ENCODE peak calls at places on chromosomes 7 and 10, in five cellular contexts. B is NT2/D1, Q is heart right ventricle, U is left ventricle myocardium inferior, N is hepatocyte. P is an unnamed sample.

GRCh38 chr7:70881470-70881869 is 250.5 kb upstream of the GALNT17 start:
- DNase-seq in B (no peak), Q (no peak), U (no peak), N (peak), P (no peak)

GRCh38 chr10:58651742-58652141 is 139.1 kb downstream of the BICC1 start:
- DNase-seq in B (no peak), Q (no peak), U (no peak), N (no peak), P (no peak)

GRCh38 chr7:1383398-1384112 is 75.7 kb downstream of the MICALL2 start:
- DNase-seq in B (no peak), Q (no peak), U (no peak), N (no peak), P (no peak)

GRCh38 chr10:71582019-71582418 is 137.6 kb downstream of the C10orf105 start:
- DNase-seq in B (no peak), Q (no peak), U (no peak), N (peak), P (peak)

GRCh38 chr10:5681930-5682329 is 2.7 kb upstream of the TASOR2 start:
- DNase-seq in B (no peak), Q (no peak), U (no peak), N (no peak), P (peak)

GRCh38 chr7:73718438-73718881 is 1.0 kb downstream of the STX1A start:
- DNase-seq in B (no peak), Q (no peak), U (no peak), N (peak), P (no peak)

GRCh38 chr10:90317172-90317571 is 540.7 kb downstream of the HTR7 start:
- DNase-seq in B (no peak), Q (no peak), U (no peak), N (no peak), P (no peak)

GRCh38 chr10:25724241-25724640 is 209.8 kb upstream of the MYO3A start:
- DNase-seq in B (no peak), Q (no peak), U (no peak), N (no peak), P (no peak)

GRCh38 chr10:94315975-94316464 is 46.7 kb downstream of the NOC3L start:
- DNase-seq in B (no peak), Q (no peak), U (no peak), N (peak), P (no peak)

GRCh38 chr10:33009244-33010131 is 51.5 kb upstream of the ITGB1 start:
- DNase-seq in B (no peak), Q (no peak), U (no peak), N (no peak), P (no peak)

GRCh38 chr10:80581469-80581835 is 43.8 kb downstream of the SH2D4B start:
- DNase-seq in B (no peak), Q (no peak), U (no peak), N (no peak), P (peak)

GRCh38 chr10:98314577-98315284 is 46.7 kb upstream of the LOXL4 start:
- DNase-seq in B (no peak), Q (no peak), U (no peak), N (no peak), P (peak)

GRCh38 chr10:121285797-121286196 is 312.4 kb downstream of the FGFR2 start:
- DNase-seq in B (no peak), Q (no peak), U (no peak), N (no peak), P (no peak)

GRCh38 chr10:86956841-86957448 is 470 bp downstream of the MMRN2 start:
- DNase-seq in B (no peak), Q (no peak), U (no peak), N (no peak), P (no peak)

GRCh38 chr7:128112781-128113221 is 81.6 kb upstream of the LRRC4 start:
- DNase-seq in B (no peak), Q (no peak), U (no peak), N (no peak), P (no peak)

GRCh38 chr7:127650842-127651555 is 995 bp upstream of the SND1 start:
- DNase-seq in B (no peak), Q (no peak), U (no peak), N (no peak), P (no peak)

GRCh38 chr10:72425133-72425532 is 70.4 kb upstream of the DNAJB12 start:
- DNase-seq in B (no peak), Q (no peak), U (no peak), N (peak), P (no peak)

GRCh38 chr10:110531687-110532086 is 34.0 kb downstream of the DUSP5 start:
- DNase-seq in B (no peak), Q (no peak), U (no peak), N (no peak), P (no peak)

GRCh38 chr10:60353519-60354258 is 36.0 kb downstream of the ANK3 start:
- DNase-seq in B (no peak), Q (peak), U (peak), N (peak), P (no peak)

GRCh38 chr7:117937726-117938483 is 64.7 kb upstream of the CTTNBP2 start:
- DNase-seq in B (no peak), Q (no peak), U (no peak), N (peak), P (peak)

GRCh38 chr10:104325436-104326430 is 12.5 kb downstream of the ITPRIP start:
- DNase-seq in B (no peak), Q (peak), U (peak), N (no peak), P (no peak)

GRCh38 chr10:128610113-128610512 is 483.9 kb upstream of the MKI67 start:
- DNase-seq in B (no peak), Q (no peak), U (no peak), N (no peak), P (no peak)

GRCh38 chr10:113499066-113499465 is 53.8 kb upstream of the HABP2 start:
- DNase-seq in B (no peak), Q (no peak), U (no peak), N (no peak), P (peak)

GRCh38 chr10:116099031-116099430 is 174.0 kb downstream of the GFRA1 start:
- DNase-seq in B (no peak), Q (no peak), U (no peak), N (no peak), P (no peak)

GRCh38 chr10:42428534-42428933 is 209.8 kb downstream of the ZNF33B start:
- DNase-seq in B (no peak), Q (no peak), U (no peak), N (no peak), P (peak)

GRCh38 chr7:132181371-132181770 is 394.9 kb downstream of the PLXNA4 start:
- DNase-seq in B (no peak), Q (no peak), U (no peak), N (no peak), P (no peak)

GRCh38 chr10:72254891-72255568 is 18.7 kb upstream of the DDIT4 start:
- DNase-seq in B (no peak), Q (peak), U (peak), N (peak), P (peak)

GRCh38 chr10:1404236-1404952 is 332.9 kb downstream of the ADARB2 start:
- DNase-seq in B (no peak), Q (no peak), U (no peak), N (no peak), P (no peak)

GRCh38 chr10:7111574-7111973 is 299.3 kb downstream of the SFMBT2 start:
- DNase-seq in B (no peak), Q (no peak), U (no peak), N (no peak), P (peak)

GRCh38 chr7:57868771-57869483 is 418.9 kb downstream of the ZNF716 start:
- DNase-seq in B (peak), Q (no peak), U (no peak), N (peak), P (no peak)

GRCh38 chr7:66140924-66141323 is 26.3 kb downstream of the CRCP start:
- DNase-seq in B (peak), Q (peak), U (peak), N (peak), P (peak)

GRCh38 chr10:80433134-80433533 is 21.0 kb upstream of the TSPAN14 start:
- DNase-seq in B (no peak), Q (no peak), U (no peak), N (no peak), P (no peak)

GRCh38 chr10:124152781-124153600 is 59.6 kb upstream of the CHST15 start:
- DNase-seq in B (peak), Q (peak), U (peak), N (peak), P (peak)

GRCh38 chr10:30437039-30437781 is 3.2 kb downstream of the MAP3K8 start:
- DNase-seq in B (no peak), Q (no peak), U (no peak), N (no peak), P (peak)

DNA sequence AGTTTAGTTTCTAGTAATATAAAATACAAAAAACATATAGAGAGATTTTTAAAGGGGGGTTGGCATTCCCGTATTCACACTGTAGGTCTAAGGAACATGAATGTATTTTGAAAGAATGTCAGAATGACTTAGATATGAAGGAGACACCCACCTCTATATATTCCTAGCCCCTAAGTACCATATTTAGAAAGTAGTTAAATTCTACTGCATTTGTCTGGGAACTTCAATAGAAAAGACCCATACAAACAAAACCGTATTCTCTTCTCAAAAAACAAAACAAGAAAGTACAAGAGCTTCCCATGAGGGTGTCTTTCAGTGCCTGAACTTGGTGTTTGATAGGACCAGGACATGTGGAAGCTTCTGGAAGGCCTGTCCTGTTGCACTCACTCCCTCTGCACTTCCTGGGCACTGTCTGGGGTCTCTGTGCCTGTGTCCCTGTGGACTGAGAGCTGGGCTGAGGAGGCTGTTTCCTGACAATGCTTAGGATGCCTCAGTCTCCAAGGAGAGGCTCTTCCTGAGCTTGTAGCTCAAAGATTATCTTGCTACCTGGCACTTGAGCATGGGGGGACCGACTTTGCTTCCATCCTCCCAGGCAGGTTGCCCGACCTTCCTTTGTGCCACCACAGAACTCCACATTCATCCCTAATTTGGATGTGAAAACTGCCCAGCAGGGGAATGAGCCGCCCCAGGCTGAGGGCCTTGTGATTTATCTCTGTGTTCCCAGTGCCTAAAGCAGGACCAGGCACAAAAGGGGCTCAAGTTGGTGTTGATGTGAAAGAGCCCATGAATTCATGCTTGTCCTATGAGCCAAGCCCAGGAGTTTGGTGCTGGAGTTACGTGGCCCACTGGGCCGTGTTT is 44.4 kb upstream of the KLF6 start:
- DNase-seq in B (peak), Q (no peak), U (no peak), N (no peak), P (no peak)
- H3K4me3 ChIP-seq in B (no peak), Q (peak), U (peak), N (no peak), P (peak)

GRCh38 chr10:129961274-129961839 is 2.7 kb downstream of the EBF3 start:
- DNase-seq in B (no peak), Q (no peak), U (no peak), N (no peak), P (no peak)

GRCh38 chr10:129963076-129963830 is 821 bp downstream of the EBF3 start:
- DNase-seq in B (no peak), Q (peak), U (no peak), N (peak), P (peak)

GRCh38 chr10:129962092-129962494 is 2.0 kb downstream of the EBF3 start:
- DNase-seq in B (no peak), Q (no peak), U (no peak), N (no peak), P (no peak)

GRCh38 chr10:129963831-129964501 is at the start of gene EBF3:
- DNase-seq in B (no peak), Q (peak), U (peak), N (peak), P (peak)

DNA sequence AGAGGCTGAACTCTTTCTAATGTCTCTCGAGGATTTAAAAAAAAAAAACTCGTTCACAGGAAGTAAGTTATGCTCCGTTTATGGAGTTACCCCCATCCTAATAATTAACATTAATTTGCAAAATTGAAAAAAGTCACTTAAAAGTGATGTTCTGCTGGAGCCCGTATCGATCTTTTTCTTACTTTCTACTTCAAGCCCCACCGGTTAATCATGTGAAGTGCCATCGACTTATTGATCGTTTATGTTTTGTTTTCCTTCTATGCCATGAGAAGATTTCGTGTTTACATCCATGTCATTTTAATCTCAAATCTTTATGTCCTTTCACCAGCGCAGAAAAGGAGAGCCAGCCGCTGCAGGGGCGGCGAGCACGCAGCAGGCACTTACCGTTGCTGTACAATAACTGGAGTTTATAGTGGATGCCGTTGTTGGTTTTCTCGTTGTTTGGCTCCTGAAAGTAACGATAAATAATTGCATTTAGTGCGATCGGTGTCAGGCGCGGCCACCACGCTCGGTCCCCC is 1.5 kb downstream of the EBF3 start:
- DNase-seq in B (no peak), Q (no peak), U (no peak), N (no peak), P (no peak)
- H3K4me3 ChIP-seq in B (peak), Q (peak), U (peak), N (peak), P (no peak)

DNA sequence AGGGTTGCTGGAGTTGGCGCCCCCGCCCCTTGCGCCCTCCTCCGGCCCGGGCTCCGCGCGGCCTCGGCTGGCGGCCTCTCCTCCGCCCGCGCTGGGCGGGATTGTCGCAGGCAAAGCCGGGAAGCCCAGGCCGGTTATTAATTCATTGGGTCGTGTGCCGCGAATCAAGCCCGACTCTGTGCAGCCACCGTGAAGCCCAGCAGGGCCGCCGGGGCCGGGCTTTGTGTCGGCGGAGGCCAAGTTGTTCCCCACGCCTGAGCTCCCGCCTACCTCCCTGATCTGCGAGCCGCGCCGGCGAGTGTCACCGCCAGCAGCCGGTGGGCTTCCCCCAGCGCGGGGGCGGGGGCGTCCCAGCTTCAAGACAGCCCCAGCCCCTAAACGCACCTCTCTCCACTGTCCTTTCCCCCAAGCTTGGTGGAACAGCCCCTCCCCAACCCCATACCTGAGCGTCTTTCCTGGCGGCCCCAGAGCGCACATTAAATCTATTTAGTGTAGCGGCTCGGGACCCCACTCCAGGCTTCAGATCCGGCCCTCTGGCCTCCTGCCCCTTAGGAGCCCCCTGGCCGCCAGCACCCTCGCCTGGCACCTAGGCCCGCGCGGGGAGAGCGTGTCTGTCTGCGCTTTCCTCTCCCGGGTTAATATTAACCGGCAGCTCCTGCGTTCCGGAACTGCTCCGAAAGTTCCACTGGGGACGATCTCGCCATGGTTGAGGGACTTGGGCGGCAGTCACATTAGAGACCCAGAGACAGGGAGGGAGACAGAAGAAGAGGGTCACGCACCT is 3.5 kb downstream of the SHH start:
- DNase-seq in B (no peak), Q (no peak), U (no peak), N (peak), P (no peak)
- H3K4me3 ChIP-seq in B (peak), Q (peak), U (peak), N (peak), P (peak)

GRCh38 chr7:116592041-116592355 is 67.2 kb downstream of the CAV1 start:
- DNase-seq in B (no peak), Q (no peak), U (no peak), N (no peak), P (no peak)
- H3K4me3 ChIP-seq in B (no peak), Q (peak), U (peak), N (no peak), P (no peak)

DNA sequence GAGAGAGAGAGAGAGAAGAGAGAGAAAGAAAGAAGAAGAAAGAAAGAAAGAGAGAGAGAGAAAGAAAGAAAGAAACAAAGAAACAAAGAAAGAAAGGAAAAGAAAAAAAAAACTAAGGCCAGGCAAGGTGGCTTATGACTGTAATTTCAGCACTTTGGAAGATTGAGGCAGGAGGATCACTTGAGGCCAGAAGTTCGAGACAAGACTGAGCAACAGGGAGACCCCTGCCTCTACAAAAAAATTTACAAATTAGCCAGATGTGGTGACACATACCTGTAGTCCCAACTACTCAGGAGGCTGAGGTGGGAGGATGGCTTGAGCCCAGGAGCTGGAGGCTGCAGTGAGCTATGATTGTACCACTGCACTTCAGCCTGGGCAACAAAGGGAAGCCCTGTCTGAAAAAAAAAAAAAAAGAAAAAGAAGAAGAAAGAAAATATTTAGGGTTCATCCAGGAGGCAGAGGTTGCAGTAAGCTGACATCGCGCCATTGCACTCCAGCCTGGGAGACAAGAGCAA is 2.8 kb downstream of the SERPINE1 start:
- DNase-seq in B (no peak), Q (no peak), U (no peak), N (no peak), P (no peak)
- H3K4me3 ChIP-seq in B (no peak), Q (no peak), U (no peak), N (no peak), P (no peak)

GRCh38 chr10:99913831-99914235 is 95.9 kb downstream of the DNMBP start:
- DNase-seq in B (peak), Q (no peak), U (no peak), N (peak), P (peak)
- H3K4me3 ChIP-seq in B (peak), Q (peak), U (peak), N (no peak), P (no peak)

GRCh38 chr7:22992874-22993840 is 20.8 kb downstream of the HYCC1 start:
- DNase-seq in B (no peak), Q (no peak), U (no peak), N (no peak), P (no peak)
- H3K4me3 ChIP-seq in B (no peak), Q (no peak), U (no peak), N (no peak), P (no peak)

GRCh38 chr10:62813981-62814380 is 2.2 kb downstream of the EGR2 start:
- DNase-seq in B (no peak), Q (no peak), U (no peak), N (no peak), P (no peak)
- H3K4me3 ChIP-seq in B (no peak), Q (peak), U (no peak), N (no peak), P (no peak)